ENCODE peak calls at places on chromosomes 13 and 19, in five cellular contexts. K, W, E, L and U are unnamed samples.

GRCh38 chr13:78228211-78228610 is 309.6 kb upstream of the EDNRB start:
- DNase-seq in W (no peak), L (no peak), E (no peak), K (no peak), U (no peak)

GRCh38 chr19:41031926-41032325 is 40.8 kb downstream of the CYP2B6 start:
- DNase-seq in L (no peak), E (peak; percentile 90), K (no peak), W (no peak), U (no peak)

GRCh38 chr19:19010551-19010950 is 22.8 kb downstream of the SUGP2 start:
- DNase-seq in L (no peak), W (no peak), E (no peak), K (no peak), U (no peak)

GRCh38 chr13:46906440-46906839 is 9.6 kb upstream of the HTR2A start:
- DNase-seq in W (no peak), E (no peak), L (no peak), K (no peak), U (no peak)

GRCh38 chr13:31242342-31242741 is 42.6 kb downstream of the B3GLCT start:
- DNase-seq in L (no peak), K (no peak), E (no peak), W (no peak), U (no peak)

GRCh38 chr13:26628706-26629105 is 71.2 kb downstream of the WASF3 start:
- DNase-seq in E (no peak), L (no peak), W (peak; percentile 42), K (no peak), U (peak; percentile 40)

GRCh38 chr19:39407644-39408391 is 1.2 kb downstream of the ZFP36 start:
- DNase-seq in K (no peak), E (no peak), W (no peak), L (peak; percentile 54), U (no peak)

GRCh38 chr13:92769064-92769463 is 457.5 kb upstream of the GPC6 start:
- DNase-seq in L (no peak), W (no peak), E (no peak), K (no peak), U (peak; percentile 4)

GRCh38 chr19:2139385-2140192 is 11.8 kb downstream of the AP3D1 start:
- DNase-seq in K (no peak), E (no peak), W (no peak), L (no peak), U (no peak)

GRCh38 chr19:11657307-11657706 is 60.0 kb downstream of the ZNF627 start:
- DNase-seq in K (no peak), L (no peak), W (no peak), E (no peak), U (no peak)

GRCh38 chr13:26561636-26562537 is 4.4 kb downstream of the WASF3 start:
- DNase-seq in K (peak; percentile 41), W (no peak), L (no peak), E (no peak), U (peak; percentile 84)

GRCh38 chr13:114115191-114115671 is 17.2 kb downstream of the RASA3 start:
- DNase-seq in L (no peak), W (no peak), E (peak; percentile 31), K (no peak), U (peak; percentile 94)

GRCh38 chr13:110756268-110756667 is 42.8 kb downstream of the ING1 start:
- DNase-seq in K (no peak), W (no peak), L (no peak), E (peak; percentile 16), U (peak; percentile 95)

GRCh38 chr13:39245688-39246087 is 207.4 kb downstream of the NHLRC3 start:
- DNase-seq in E (no peak), K (no peak), W (no peak), L (no peak), U (no peak)

GRCh38 chr19:2549701-2550191 is 73.8 kb downstream of the GADD45B start:
- DNase-seq in E (peak; percentile 49), K (no peak), L (no peak), W (no peak), U (peak; percentile 88)

GRCh38 chr19:6516659-6517291 is 14.1 kb upstream of the TNFSF9 start:
- DNase-seq in K (peak; percentile 87), L (peak; percentile 98), E (peak; percentile 88), W (peak; percentile 93), U (peak; percentile 62)

GRCh38 chr19:18633321-18633720 is 3.5 kb upstream of the KLHL26 start:
- DNase-seq in K (no peak), W (no peak), E (no peak), L (no peak), U (no peak)

GRCh38 chr19:33273881-33274662 is 28.3 kb downstream of the CEBPA start:
- DNase-seq in W (no peak), L (no peak), K (no peak), E (no peak), U (peak; percentile 84)

GRCh38 chr13:76792680-76793334 is 93.4 kb downstream of the KCTD12 start:
- DNase-seq in W (no peak), L (no peak), K (no peak), E (no peak), U (peak; percentile 66)

GRCh38 chr19:40445006-40445312 is 824 bp upstream of the SERTAD3 start:
- DNase-seq in W (no peak), L (no peak), K (no peak), E (no peak), U (no peak)

GRCh38 chr13:44874176-44874575 is 115.1 kb downstream of the NUFIP1 start:
- DNase-seq in E (no peak), W (no peak), L (no peak), K (no peak), U (no peak)

GRCh38 chr13:44872751-44873150 is 116.5 kb downstream of the NUFIP1 start:
- DNase-seq in E (no peak), W (no peak), L (no peak), K (no peak), U (no peak)

GRCh38 chr13:44873486-44873885 is 115.8 kb downstream of the NUFIP1 start:
- DNase-seq in E (no peak), L (no peak), K (no peak), W (no peak), U (no peak)

GRCh38 chr13:44876782-44877324 is 112.4 kb downstream of the NUFIP1 start:
- DNase-seq in K (no peak), W (peak; percentile 88), E (no peak), L (peak; percentile 97), U (no peak)

DNA sequence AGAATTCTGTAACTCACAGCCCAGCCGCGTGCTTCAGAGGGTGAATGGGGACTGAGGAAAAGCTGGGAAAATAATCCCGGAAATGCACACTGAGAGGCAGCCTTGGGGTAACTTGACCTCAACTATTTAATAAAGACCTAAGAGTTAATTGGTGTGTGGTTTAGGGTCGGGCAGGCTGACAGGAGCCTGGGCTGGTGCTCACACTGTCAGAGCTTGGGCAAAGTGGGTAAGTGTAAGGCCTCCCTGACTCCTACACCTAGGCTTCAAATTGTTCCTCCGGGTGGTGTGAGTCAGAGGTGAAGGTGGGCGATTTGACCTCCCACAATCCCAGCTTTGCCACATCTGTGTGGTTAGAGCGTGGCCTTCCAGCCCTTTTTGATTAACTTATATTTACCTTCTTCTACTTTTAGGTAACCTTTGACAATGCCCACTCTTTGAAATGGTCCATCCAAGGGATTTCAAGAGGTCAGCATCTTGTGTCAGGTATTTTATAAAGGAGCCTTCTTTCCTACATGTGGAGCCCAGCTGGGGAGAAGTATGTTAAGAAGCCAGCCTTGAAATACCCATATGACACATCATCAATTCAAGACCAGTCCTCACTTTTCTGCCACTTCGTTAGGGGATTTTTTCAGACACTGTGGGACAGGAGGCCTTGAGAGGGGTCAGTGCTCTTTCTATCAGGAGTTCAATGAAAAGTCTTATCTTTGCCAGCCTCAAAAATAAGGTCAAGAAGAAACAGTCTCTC is 114.2 kb downstream of the NUFIP1 start:
- DNase-seq in W (no peak), L (no peak), K (no peak), E (no peak), U (no peak)
- H4K8ac ChIP-seq in W (no peak overlapping the region), L (no peak overlapping the region), K (no peak overlapping the region), E (no peak overlapping the region), U (no peak overlapping the region)

DNA sequence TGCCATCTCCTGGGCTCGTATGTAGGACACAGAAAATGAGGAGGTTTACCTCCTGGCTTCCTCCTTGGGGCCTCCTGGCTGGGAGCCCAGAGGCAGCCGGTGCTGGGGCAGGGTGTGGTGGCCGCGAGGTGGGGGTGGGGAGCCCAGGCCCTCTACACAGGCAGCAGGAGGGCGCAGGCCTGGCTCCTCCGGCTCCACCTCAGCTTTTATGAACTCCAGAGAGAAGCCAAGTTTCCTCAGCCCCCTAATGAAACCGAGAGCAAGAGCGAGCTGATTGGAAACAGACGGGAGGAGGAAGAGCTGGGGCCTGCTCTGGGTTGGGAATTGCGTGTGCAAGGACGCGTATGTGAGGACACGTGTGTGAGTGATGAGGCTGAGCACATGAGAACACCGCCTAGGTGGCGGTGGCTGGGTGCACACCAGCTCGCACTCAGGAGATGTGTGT is 23.1 kb downstream of the LYL1 start:
- DNase-seq in K (no peak), W (no peak), E (no peak), L (no peak), U (peak; percentile 50)
- H4K8ac ChIP-seq in K (no peak overlapping the region), W (no peak overlapping the region), E (no peak overlapping the region), L (no peak overlapping the region), U (no peak overlapping the region)

GRCh38 chr13:42345367-42345766 is 73.4 kb downstream of the AKAP11 start:
- DNase-seq in W (no peak), E (no peak), L (no peak), K (no peak), U (no peak)

GRCh38 chr13:42350141-42350540 is 78.2 kb downstream of the AKAP11 start:
- DNase-seq in E (no peak), L (no peak), W (no peak), K (no peak), U (no peak)

GRCh38 chr13:42354246-42355117 is 82.5 kb downstream of the AKAP11 start:
- DNase-seq in W (no peak), L (no peak), E (no peak), K (no peak), U (peak; percentile 48)

GRCh38 chr13:42348576-42348975 is 76.6 kb downstream of the AKAP11 start:
- DNase-seq in K (no peak), L (no peak), W (no peak), E (no peak), U (no peak)
- H4K8ac ChIP-seq in K (no peak overlapping the region), L (no peak overlapping the region), W (no peak overlapping the region), E (no peak overlapping the region), U (no peak overlapping the region)

GRCh38 chr19:35449347-35450043 is 1.4 kb downstream of the FFAR2 start:
- DNase-seq in E (no peak), L (no peak), W (no peak), K (no peak), U (no peak)

GRCh38 chr19:35451278-35452096 is 3.4 kb downstream of the FFAR2 start:
- DNase-seq in E (no peak), W (no peak), K (no peak), L (no peak), U (no peak)

GRCh38 chr19:35444735-35445134 is 3.3 kb upstream of the FFAR2 start:
- DNase-seq in K (no peak), W (no peak), L (no peak), E (no peak), U (no peak)

GRCh38 chr19:35446194-35446593 is 1.9 kb upstream of the FFAR2 start:
- DNase-seq in K (no peak), W (no peak), E (no peak), L (no peak), U (no peak)

GRCh38 chr19:35447870-35448492 is at the start of gene FFAR2:
- DNase-seq in L (no peak), K (no peak), W (no peak), E (no peak), U (no peak)
- H4K8ac ChIP-seq in L (no peak within 1 kb of the TSS), K (peak within 1 kb of the TSS; percentile 24), W (no peak within 1 kb of the TSS), E (no peak within 1 kb of the TSS), U (no peak within 1 kb of the TSS)